ENCODE peak calls at places on chromosomes 2 and 18, in seven cellular contexts. One of them, this sample, is unnamed.

GRCh38 chr2:239295377-239296019 is 105.3 kb downstream of the HDAC4 start:
- DNase-seq in transverse colon: no peak
- DNase-seq in body of pancreas: no peak
- DNase-seq in HL-60: no peak
- DNase-seq in CD4-positive, alpha-beta memory T cell: peak
- DNase-seq in neural progenitor cell: peak
- DNase-seq in ovary: no peak
- DNase-seq in this sample: no peak

GRCh38 chr2:142180820-142181533 is 50.2 kb upstream of the LRP1B start:
- DNase-seq in transverse colon: no peak
- DNase-seq in body of pancreas: peak
- DNase-seq in HL-60: no peak
- DNase-seq in CD4-positive, alpha-beta memory T cell: no peak
- DNase-seq in neural progenitor cell: peak
- DNase-seq in ovary: no peak
- DNase-seq in this sample: no peak

GRCh38 chr2:67600946-67601345 is 203.8 kb downstream of the ETAA1 start:
- DNase-seq in transverse colon: no peak
- DNase-seq in body of pancreas: no peak
- DNase-seq in HL-60: no peak
- DNase-seq in CD4-positive, alpha-beta memory T cell: no peak
- DNase-seq in neural progenitor cell: no peak
- DNase-seq in ovary: no peak
- DNase-seq in this sample: peak

GRCh38 chr2:20953146-20953824 is 90.6 kb downstream of the APOB start:
- DNase-seq in transverse colon: no peak
- DNase-seq in body of pancreas: no peak
- DNase-seq in HL-60: no peak
- DNase-seq in CD4-positive, alpha-beta memory T cell: no peak
- DNase-seq in neural progenitor cell: no peak
- DNase-seq in ovary: no peak
- DNase-seq in this sample: no peak

GRCh38 chr2:176643711-176644110 is 374.5 kb downstream of the MTX2 start:
- DNase-seq in transverse colon: no peak
- DNase-seq in body of pancreas: peak
- DNase-seq in HL-60: no peak
- DNase-seq in CD4-positive, alpha-beta memory T cell: no peak
- DNase-seq in neural progenitor cell: no peak
- DNase-seq in ovary: peak
- DNase-seq in this sample: no peak

GRCh38 chr2:200405599-200406298 is 99.3 kb downstream of the SPATS2L start:
- DNase-seq in transverse colon: peak
- DNase-seq in body of pancreas: peak
- DNase-seq in HL-60: no peak
- DNase-seq in CD4-positive, alpha-beta memory T cell: no peak
- DNase-seq in neural progenitor cell: no peak
- DNase-seq in ovary: no peak
- DNase-seq in this sample: peak

GRCh38 chr2:53028259-53028658 is 739.3 kb upstream of the CHAC2 start:
- DNase-seq in transverse colon: no peak
- DNase-seq in body of pancreas: no peak
- DNase-seq in HL-60: no peak
- DNase-seq in CD4-positive, alpha-beta memory T cell: no peak
- DNase-seq in neural progenitor cell: no peak
- DNase-seq in ovary: no peak
- DNase-seq in this sample: no peak

GRCh38 chr2:201466050-201466660 is 14.6 kb downstream of the STRADB start:
- DNase-seq in transverse colon: no peak
- DNase-seq in body of pancreas: peak
- DNase-seq in HL-60: no peak
- DNase-seq in CD4-positive, alpha-beta memory T cell: no peak
- DNase-seq in neural progenitor cell: no peak
- DNase-seq in ovary: no peak
- DNase-seq in this sample: peak

GRCh38 chr2:98464772-98465310 is 20.2 kb downstream of the INPP4A start:
- DNase-seq in transverse colon: peak
- DNase-seq in body of pancreas: no peak
- DNase-seq in HL-60: peak
- DNase-seq in CD4-positive, alpha-beta memory T cell: peak
- DNase-seq in neural progenitor cell: no peak
- DNase-seq in ovary: no peak
- DNase-seq in this sample: no peak

GRCh38 chr2:234058881-234059280 is 8.4 kb downstream of the SPP2 start:
- DNase-seq in transverse colon: no peak
- DNase-seq in body of pancreas: no peak
- DNase-seq in HL-60: no peak
- DNase-seq in CD4-positive, alpha-beta memory T cell: no peak
- DNase-seq in neural progenitor cell: no peak
- DNase-seq in ovary: no peak
- DNase-seq in this sample: no peak

GRCh38 chr2:14994721-14995120 is 362.2 kb downstream of the LRATD1 start:
- DNase-seq in transverse colon: no peak
- DNase-seq in body of pancreas: no peak
- DNase-seq in HL-60: no peak
- DNase-seq in CD4-positive, alpha-beta memory T cell: no peak
- DNase-seq in neural progenitor cell: no peak
- DNase-seq in ovary: no peak
- DNase-seq in this sample: no peak

GRCh38 chr2:45128580-45128997 is 119.3 kb upstream of the SIX2 start:
- DNase-seq in transverse colon: no peak
- DNase-seq in body of pancreas: peak
- DNase-seq in HL-60: no peak
- DNase-seq in CD4-positive, alpha-beta memory T cell: no peak
- DNase-seq in neural progenitor cell: no peak
- DNase-seq in ovary: no peak
- DNase-seq in this sample: peak

GRCh38 chr18:69518989-69519388 is 118.3 kb downstream of the DOK6 start:
- DNase-seq in transverse colon: no peak
- DNase-seq in body of pancreas: no peak
- DNase-seq in HL-60: no peak
- DNase-seq in CD4-positive, alpha-beta memory T cell: no peak
- DNase-seq in neural progenitor cell: no peak
- DNase-seq in ovary: no peak
- DNase-seq in this sample: no peak

GRCh38 chr2:74944987-74945782 is 13.3 kb upstream of the POLE4 start:
- DNase-seq in transverse colon: no peak
- DNase-seq in body of pancreas: no peak
- DNase-seq in HL-60: no peak
- DNase-seq in CD4-positive, alpha-beta memory T cell: no peak
- DNase-seq in neural progenitor cell: no peak
- DNase-seq in ovary: no peak
- DNase-seq in this sample: no peak

GRCh38 chr2:241150660-241151530 is 628 bp downstream of the PPP1R7 start:
- DNase-seq in transverse colon: peak
- DNase-seq in body of pancreas: no peak
- DNase-seq in HL-60: no peak
- DNase-seq in CD4-positive, alpha-beta memory T cell: no peak
- DNase-seq in neural progenitor cell: peak
- DNase-seq in ovary: no peak
- DNase-seq in this sample: no peak

GRCh38 chr18:48119204-48119603 is 188.7 kb upstream of the SMAD2 start:
- DNase-seq in transverse colon: no peak
- DNase-seq in body of pancreas: no peak
- DNase-seq in HL-60: no peak
- DNase-seq in CD4-positive, alpha-beta memory T cell: no peak
- DNase-seq in neural progenitor cell: no peak
- DNase-seq in ovary: no peak
- DNase-seq in this sample: no peak

GRCh38 chr2:54535599-54536195 is 79.6 kb downstream of the SPTBN1 start:
- DNase-seq in transverse colon: no peak
- DNase-seq in body of pancreas: no peak
- DNase-seq in HL-60: peak
- DNase-seq in CD4-positive, alpha-beta memory T cell: no peak
- DNase-seq in neural progenitor cell: no peak
- DNase-seq in ovary: no peak
- DNase-seq in this sample: no peak

GRCh38 chr2:212548459-212548815 is 9.8 kb upstream of the ERBB4 start:
- DNase-seq in transverse colon: no peak
- DNase-seq in body of pancreas: no peak
- DNase-seq in HL-60: no peak
- DNase-seq in CD4-positive, alpha-beta memory T cell: no peak
- DNase-seq in neural progenitor cell: peak
- DNase-seq in ovary: no peak
- DNase-seq in this sample: no peak

GRCh38 chr18:8450898-8451665 is 158.2 kb upstream of the RAB12 start:
- DNase-seq in transverse colon: no peak
- DNase-seq in body of pancreas: no peak
- DNase-seq in HL-60: no peak
- DNase-seq in CD4-positive, alpha-beta memory T cell: no peak
- DNase-seq in neural progenitor cell: no peak
- DNase-seq in ovary: no peak
- DNase-seq in this sample: no peak

GRCh38 chr2:86042256-86043168 is 63.2 kb downstream of the POLR1A start:
- DNase-seq in transverse colon: no peak
- DNase-seq in body of pancreas: no peak
- DNase-seq in HL-60: no peak
- DNase-seq in CD4-positive, alpha-beta memory T cell: no peak
- DNase-seq in neural progenitor cell: no peak
- DNase-seq in ovary: peak
- DNase-seq in this sample: no peak

GRCh38 chr2:20443276-20443920 is 3.5 kb upstream of the RHOB start:
- DNase-seq in transverse colon: peak
- DNase-seq in body of pancreas: peak
- DNase-seq in HL-60: no peak
- DNase-seq in CD4-positive, alpha-beta memory T cell: peak
- DNase-seq in neural progenitor cell: peak
- DNase-seq in ovary: no peak
- DNase-seq in this sample: peak

GRCh38 chr18:11689972-11690570 is 1.0 kb downstream of the GNAL start:
- DNase-seq in transverse colon: no peak
- DNase-seq in body of pancreas: no peak
- DNase-seq in HL-60: no peak
- DNase-seq in CD4-positive, alpha-beta memory T cell: no peak
- DNase-seq in neural progenitor cell: no peak
- DNase-seq in ovary: no peak
- DNase-seq in this sample: no peak

GRCh38 chr2:12493031-12493513 is 223.7 kb upstream of the TRIB2 start:
- DNase-seq in transverse colon: no peak
- DNase-seq in body of pancreas: no peak
- DNase-seq in HL-60: no peak
- DNase-seq in CD4-positive, alpha-beta memory T cell: no peak
- DNase-seq in neural progenitor cell: no peak
- DNase-seq in ovary: peak
- DNase-seq in this sample: peak
- H3K27ac ChIP-seq in transverse colon: no peak
- H3K27ac ChIP-seq in body of pancreas: no peak
- H3K27ac ChIP-seq in HL-60: no peak
- H3K27ac ChIP-seq in CD4-positive, alpha-beta memory T cell: no peak
- H3K27ac ChIP-seq in neural progenitor cell: no peak
- H3K27ac ChIP-seq in ovary: no peak
- H3K27ac ChIP-seq in this sample: peak

GRCh38 chr2:30266051-30266621 is 34.8 kb downstream of the LBH start:
- DNase-seq in transverse colon: peak
- DNase-seq in body of pancreas: peak
- DNase-seq in HL-60: peak
- DNase-seq in CD4-positive, alpha-beta memory T cell: peak
- DNase-seq in neural progenitor cell: no peak
- DNase-seq in ovary: no peak
- DNase-seq in this sample: no peak

GRCh38 chr2:30268296-30268871 is 37.0 kb downstream of the LBH start:
- DNase-seq in transverse colon: no peak
- DNase-seq in body of pancreas: no peak
- DNase-seq in HL-60: no peak
- DNase-seq in CD4-positive, alpha-beta memory T cell: no peak
- DNase-seq in neural progenitor cell: no peak
- DNase-seq in ovary: no peak
- DNase-seq in this sample: no peak

GRCh38 chr2:30267576-30267975 is 36.2 kb downstream of the LBH start:
- DNase-seq in transverse colon: no peak
- DNase-seq in body of pancreas: no peak
- DNase-seq in HL-60: no peak
- DNase-seq in CD4-positive, alpha-beta memory T cell: peak
- DNase-seq in neural progenitor cell: no peak
- DNase-seq in ovary: no peak
- DNase-seq in this sample: no peak

GRCh38 chr2:30266705-30267104 is 35.4 kb downstream of the LBH start:
- DNase-seq in transverse colon: no peak
- DNase-seq in body of pancreas: no peak
- DNase-seq in HL-60: no peak
- DNase-seq in CD4-positive, alpha-beta memory T cell: no peak
- DNase-seq in neural progenitor cell: no peak
- DNase-seq in ovary: no peak
- DNase-seq in this sample: no peak

GRCh38 chr2:30267161-30267568 is 35.8 kb downstream of the LBH start:
- DNase-seq in transverse colon: peak
- DNase-seq in body of pancreas: no peak
- DNase-seq in HL-60: no peak
- DNase-seq in CD4-positive, alpha-beta memory T cell: peak
- DNase-seq in neural progenitor cell: no peak
- DNase-seq in ovary: no peak
- DNase-seq in this sample: no peak
- H3K27ac ChIP-seq in transverse colon: no peak
- H3K27ac ChIP-seq in body of pancreas: no peak
- H3K27ac ChIP-seq in HL-60: no peak
- H3K27ac ChIP-seq in CD4-positive, alpha-beta memory T cell: peak
- H3K27ac ChIP-seq in neural progenitor cell: no peak
- H3K27ac ChIP-seq in ovary: no peak
- H3K27ac ChIP-seq in this sample: no peak

DNA sequence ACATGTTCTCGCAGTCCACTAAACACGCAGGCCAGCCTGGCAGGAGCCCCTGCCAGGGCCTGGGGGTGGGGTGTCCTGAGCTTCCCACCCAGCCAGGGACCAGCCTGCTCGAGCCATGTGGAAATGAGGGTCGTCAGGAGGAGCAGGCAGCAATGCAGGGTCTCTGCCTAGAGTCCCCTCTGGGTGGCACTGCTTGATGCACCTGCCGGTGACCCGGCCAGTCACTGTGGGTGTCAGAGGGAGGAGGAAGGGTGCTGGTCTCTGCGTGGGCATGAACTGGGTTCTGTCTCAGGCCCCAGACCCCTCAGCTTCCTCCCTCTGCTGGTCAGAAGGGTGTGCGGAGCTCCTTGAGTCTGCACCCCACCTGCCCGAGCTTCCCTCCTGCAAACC is 166.4 kb downstream of the INHBB start:
- DNase-seq in transverse colon: no peak
- DNase-seq in body of pancreas: no peak
- DNase-seq in HL-60: no peak
- DNase-seq in CD4-positive, alpha-beta memory T cell: no peak
- DNase-seq in neural progenitor cell: no peak
- DNase-seq in ovary: no peak
- DNase-seq in this sample: no peak
- H3K27ac ChIP-seq in transverse colon: no peak
- H3K27ac ChIP-seq in body of pancreas: no peak
- H3K27ac ChIP-seq in HL-60: no peak
- H3K27ac ChIP-seq in CD4-positive, alpha-beta memory T cell: no peak
- H3K27ac ChIP-seq in neural progenitor cell: no peak
- H3K27ac ChIP-seq in ovary: no peak
- H3K27ac ChIP-seq in this sample: no peak

DNA sequence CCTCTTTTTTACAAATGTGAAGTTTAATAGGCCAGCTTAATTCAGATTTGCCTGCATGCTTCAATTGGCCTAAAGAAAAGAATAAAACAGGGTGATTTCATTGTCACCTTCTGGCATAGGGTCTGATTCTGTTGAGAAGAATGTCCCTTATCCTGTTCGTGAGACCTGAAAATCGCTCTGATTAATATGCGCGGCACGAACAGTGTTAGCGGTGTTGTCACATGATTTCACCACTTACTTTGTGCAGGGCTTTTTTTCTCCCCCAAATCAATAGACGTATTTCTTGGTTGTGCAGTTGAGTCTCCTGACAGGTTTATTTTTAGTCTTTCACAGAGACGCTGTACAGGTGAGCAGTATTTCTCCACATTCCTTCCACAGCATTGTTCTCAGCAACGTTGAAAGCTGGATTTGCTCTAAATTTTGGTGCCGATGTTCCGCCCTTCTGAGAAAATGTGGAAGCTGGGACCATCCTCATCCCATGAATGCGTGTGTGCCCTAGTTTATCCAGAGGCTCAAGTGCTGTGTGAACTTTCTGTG is 81.9 kb downstream of the ITGB1BP1 start:
- DNase-seq in transverse colon: no peak
- DNase-seq in body of pancreas: peak
- DNase-seq in HL-60: no peak
- DNase-seq in CD4-positive, alpha-beta memory T cell: no peak
- DNase-seq in neural progenitor cell: no peak
- DNase-seq in ovary: no peak
- DNase-seq in this sample: no peak
- H3K27ac ChIP-seq in transverse colon: no peak
- H3K27ac ChIP-seq in body of pancreas: peak
- H3K27ac ChIP-seq in HL-60: no peak
- H3K27ac ChIP-seq in CD4-positive, alpha-beta memory T cell: no peak
- H3K27ac ChIP-seq in neural progenitor cell: no peak
- H3K27ac ChIP-seq in ovary: no peak
- H3K27ac ChIP-seq in this sample: no peak

This sample was measured in RWPE1.